ENCODE peak calls at places on chromosomes 16 and 17, in eight cellular contexts. C is AG09309, T is heart left ventricle, E is HCT116, A is body of pancreas, Z is NB4, P is IMR-90, W is brain microvascular endothelial cell. H is an unnamed sample.

GRCh38 chr17:77475012-77475976 is 334.5 kb downstream of the SEC14L1 start:
- DNase-seq in C (peak), T (no peak), E (no peak), A (peak), Z (peak), P (peak), W (peak), H (peak)

GRCh38 chr16:81737885-81738536 is 41.1 kb upstream of the PLCG2 start:
- DNase-seq in C (peak), T (peak), E (peak), A (peak), Z (peak), P (peak), W (peak), H (peak)

GRCh38 chr17:67441052-67441738 is 64.1 kb downstream of the PITPNC1 start:
- DNase-seq in C (no peak), T (no peak), E (peak), A (peak), Z (peak), P (peak), W (peak), H (peak)

GRCh38 chr17:2111691-2112090 is 56.8 kb downstream of the HIC1 start:
- DNase-seq in C (no peak), T (no peak), E (no peak), A (no peak), Z (no peak), P (peak), W (peak), H (no peak)

GRCh38 chr17:65278050-65278819 is 141.1 kb downstream of the RGS9 start:
- DNase-seq in C (no peak), T (no peak), E (peak), A (peak), Z (peak), P (peak), W (peak), H (no peak)

GRCh38 chr17:81858170-81858966 is 2.0 kb downstream of the P4HB start:
- DNase-seq in C (no peak), T (no peak), E (no peak), A (peak), Z (peak), P (no peak), W (no peak), H (no peak)

GRCh38 chr16:30947533-30948086 is 1.3 kb upstream of the ORAI3 start:
- DNase-seq in C (no peak), T (no peak), E (no peak), A (no peak), Z (no peak), P (no peak), W (no peak), H (no peak)

GRCh38 chr17:40963838-40964237 is 2.9 kb downstream of the KRT39 start:
- DNase-seq in C (no peak), T (no peak), E (no peak), A (no peak), Z (peak), P (no peak), W (no peak), H (no peak)

GRCh38 chr16:9225527-9226316 is 134.3 kb downstream of the HAPSTR1 start:
- DNase-seq in C (no peak), T (no peak), E (peak), A (no peak), Z (peak), P (no peak), W (no peak), H (no peak)

GRCh38 chr17:16440814-16441629 is 25.7 kb downstream of the TRPV2 start:
- DNase-seq in C (no peak), T (no peak), E (no peak), A (no peak), Z (no peak), P (no peak), W (no peak), H (no peak)

GRCh38 chr17:44558349-44559287 is 1.3 kb downstream of the FZD2 start:
- DNase-seq in C (no peak), T (no peak), E (no peak), A (no peak), Z (no peak), P (peak), W (no peak), H (no peak)

GRCh38 chr16:30350134-30350871 is 4.8 kb downstream of the CD2BP2 start:
- DNase-seq in C (no peak), T (no peak), E (no peak), A (no peak), Z (peak), P (no peak), W (no peak), H (no peak)

GRCh38 chr16:79971237-79971572 is 370.7 kb upstream of the MAF start:
- DNase-seq in C (no peak), T (no peak), E (no peak), A (no peak), Z (no peak), P (no peak), W (no peak), H (no peak)

GRCh38 chr17:39653662-39654331 is 11.4 kb upstream of the TCAP start:
- DNase-seq in C (no peak), T (peak), E (no peak), A (peak), Z (peak), P (no peak), W (peak), H (no peak)

GRCh38 chr16:85902366-85903155 is 3.6 kb downstream of the IRF8 start:
- DNase-seq in C (no peak), T (no peak), E (no peak), A (no peak), Z (no peak), P (no peak), W (no peak), H (no peak)

GRCh38 chr17:7254511-7254910 is 2.5 kb downstream of the ELP5 start:
- DNase-seq in C (no peak), T (no peak), E (no peak), A (no peak), Z (no peak), P (no peak), W (no peak), H (no peak)

GRCh38 chr17:44906010-44906646 is 6.9 kb upstream of the EFTUD2 start:
- DNase-seq in C (peak), T (no peak), E (peak), A (no peak), Z (peak), P (peak), W (peak), H (peak)

GRCh38 chr17:80931421-80932265 is 60.0 kb upstream of the CHMP6 start:
- DNase-seq in C (peak), T (no peak), E (peak), A (peak), Z (no peak), P (peak), W (peak), H (peak)

GRCh38 chr16:53090591-53091507 is 36.1 kb downstream of the CHD9 start:
- DNase-seq in C (peak), T (peak), E (no peak), A (peak), Z (peak), P (peak), W (peak), H (peak)

GRCh38 chr17:47615766-47616424 is 33.8 kb upstream of the KPNB1 start:
- DNase-seq in C (peak), T (no peak), E (peak), A (no peak), Z (peak), P (peak), W (no peak), H (no peak)

GRCh38 chr16:23729503-23730424 is 16.7 kb upstream of the ERN2 start:
- DNase-seq in C (no peak), T (no peak), E (peak), A (peak), Z (peak), P (peak), W (peak), H (no peak)

GRCh38 chr17:31318298-31319190 is 2.9 kb downstream of the EVI2A start:
- DNase-seq in C (peak), T (peak), E (no peak), A (peak), Z (peak), P (peak), W (peak), H (no peak)

GRCh38 chr17:47935961-47936360 is 5.4 kb upstream of the PNPO start:
- DNase-seq in C (peak), T (no peak), E (peak), A (no peak), Z (no peak), P (peak), W (peak), H (peak)

GRCh38 chr17:2191785-2192184 is 111.8 kb downstream of the SMG6 start:
- DNase-seq in C (no peak), T (no peak), E (no peak), A (no peak), Z (no peak), P (no peak), W (no peak), H (no peak)

GRCh38 chr16:58339452-58339938 is 44.7 kb upstream of the PRSS54 start:
- DNase-seq in C (no peak), T (peak), E (peak), A (no peak), Z (peak), P (no peak), W (no peak), H (no peak)

GRCh38 chr17:48678141-48678971 is 44.0 kb downstream of the PRAC1 start:
- DNase-seq in C (no peak), T (peak), E (peak), A (peak), Z (peak), P (peak), W (peak), H (no peak)

DNA sequence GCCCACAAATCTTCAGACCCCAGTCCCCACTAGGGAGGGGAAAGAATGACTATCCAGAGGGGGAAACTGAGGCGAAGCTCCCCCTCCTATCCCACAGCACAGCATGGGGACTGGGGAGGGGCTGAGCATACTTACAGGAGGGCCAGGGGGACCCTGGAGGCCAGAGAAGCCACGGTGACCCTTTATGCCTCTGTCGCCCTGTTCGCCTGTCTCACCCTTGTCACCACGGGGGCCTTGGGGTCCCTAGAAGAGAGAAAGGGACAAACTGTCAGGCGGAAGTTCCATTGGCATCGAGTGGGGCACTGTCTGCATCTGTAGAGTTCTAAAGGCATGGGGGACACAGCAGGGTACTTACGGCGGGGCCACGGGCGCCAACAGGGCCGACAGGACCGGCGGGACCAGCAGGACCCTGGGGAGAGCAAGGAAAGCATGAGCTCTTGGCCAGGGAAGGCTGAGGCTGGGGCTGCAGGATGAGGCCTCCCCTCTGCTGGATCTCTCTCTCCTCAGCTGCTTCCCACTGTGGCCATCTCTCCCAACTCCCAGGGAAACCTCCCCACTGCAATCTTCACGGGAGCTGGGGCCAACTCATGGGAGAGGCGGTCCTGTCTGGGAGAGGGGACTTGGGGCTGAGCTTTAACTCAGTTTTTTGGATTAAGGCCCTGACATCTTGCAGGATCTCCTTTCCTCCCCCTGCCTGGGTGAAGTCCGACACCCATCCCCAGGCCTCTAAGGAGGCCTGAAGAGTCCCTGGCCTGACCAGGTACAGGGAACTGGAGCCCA is 13.5 kb downstream of the COL1A1 start:
- DNase-seq in C (no peak), T (no peak), E (no peak), A (no peak), Z (no peak), P (peak), W (no peak), H (no peak)
- H3K4me3 ChIP-seq in C (no peak), T (no peak), E (no peak), A (no peak), Z (no peak), P (no peak), W (no peak), H (no peak)

GRCh38 chr16:49881890-49882289 is 26.0 kb upstream of the ZNF423 start:
- DNase-seq in C (no peak), T (no peak), E (no peak), A (peak), Z (no peak), P (no peak), W (no peak), H (no peak)

GRCh38 chr16:49875812-49876715 is 20.2 kb upstream of the ZNF423 start:
- DNase-seq in C (no peak), T (no peak), E (no peak), A (no peak), Z (no peak), P (no peak), W (no peak), H (no peak)

GRCh38 chr16:49874613-49875237 is 18.8 kb upstream of the ZNF423 start:
- DNase-seq in C (no peak), T (no peak), E (no peak), A (no peak), Z (no peak), P (no peak), W (no peak), H (no peak)

DNA sequence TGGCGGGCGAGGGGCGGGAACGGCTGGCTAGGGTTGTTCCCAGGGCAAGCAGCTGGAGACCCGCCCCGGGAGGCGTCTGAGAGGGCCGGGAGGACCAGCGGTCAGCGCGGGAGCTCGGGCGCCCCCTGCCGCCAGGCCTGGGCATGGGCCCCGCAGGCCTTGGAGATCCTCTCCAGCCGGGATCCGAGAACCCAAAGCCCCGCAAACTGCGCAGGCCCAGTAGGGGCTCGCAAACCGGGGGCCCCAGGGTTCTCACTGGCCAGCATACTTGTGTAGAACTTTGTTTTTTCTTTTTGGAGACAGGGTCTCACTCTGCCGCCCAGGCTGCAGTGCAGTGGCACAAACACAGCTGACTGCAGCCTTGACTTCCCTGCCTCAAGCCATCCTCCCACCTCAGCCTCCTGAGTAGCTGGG is 20.8 kb upstream of the ZNF423 start:
- DNase-seq in C (no peak), T (peak), E (no peak), A (peak), Z (peak), P (no peak), W (peak), H (no peak)
- TF ChIP-seq CTCF in C (peak), T (peak), E (peak), A (peak), Z (peak), P (peak), W (peak), H (peak)

GRCh38 chr16:10388987-10389386 is 3.1 kb downstream of the ATF7IP2 start:
- DNase-seq in C (no peak), T (no peak), E (no peak), A (no peak), Z (no peak), P (no peak), W (no peak), H (no peak)

GRCh38 chr16:10387378-10387681 is 1.5 kb downstream of the ATF7IP2 start:
- DNase-seq in C (no peak), T (no peak), E (no peak), A (no peak), Z (peak), P (no peak), W (no peak), H (no peak)

GRCh38 chr16:10386517-10387377 is 886 bp downstream of the ATF7IP2 start:
- DNase-seq in C (no peak), T (no peak), E (no peak), A (no peak), Z (peak), P (peak), W (no peak), H (no peak)

GRCh38 chr16:10383626-10384025 is 2.2 kb upstream of the ATF7IP2 start:
- DNase-seq in C (no peak), T (no peak), E (no peak), A (no peak), Z (no peak), P (no peak), W (no peak), H (no peak)

GRCh38 chr16:10385725-10386516 is at the start of gene ATF7IP2:
- DNase-seq in C (no peak), T (peak), E (peak), A (peak), Z (peak), P (peak), W (peak), H (peak)
- H3K4me3 ChIP-seq in C (peak), T (peak), E (peak), A (peak), Z (peak), P (peak), W (peak), H (peak)

DNA sequence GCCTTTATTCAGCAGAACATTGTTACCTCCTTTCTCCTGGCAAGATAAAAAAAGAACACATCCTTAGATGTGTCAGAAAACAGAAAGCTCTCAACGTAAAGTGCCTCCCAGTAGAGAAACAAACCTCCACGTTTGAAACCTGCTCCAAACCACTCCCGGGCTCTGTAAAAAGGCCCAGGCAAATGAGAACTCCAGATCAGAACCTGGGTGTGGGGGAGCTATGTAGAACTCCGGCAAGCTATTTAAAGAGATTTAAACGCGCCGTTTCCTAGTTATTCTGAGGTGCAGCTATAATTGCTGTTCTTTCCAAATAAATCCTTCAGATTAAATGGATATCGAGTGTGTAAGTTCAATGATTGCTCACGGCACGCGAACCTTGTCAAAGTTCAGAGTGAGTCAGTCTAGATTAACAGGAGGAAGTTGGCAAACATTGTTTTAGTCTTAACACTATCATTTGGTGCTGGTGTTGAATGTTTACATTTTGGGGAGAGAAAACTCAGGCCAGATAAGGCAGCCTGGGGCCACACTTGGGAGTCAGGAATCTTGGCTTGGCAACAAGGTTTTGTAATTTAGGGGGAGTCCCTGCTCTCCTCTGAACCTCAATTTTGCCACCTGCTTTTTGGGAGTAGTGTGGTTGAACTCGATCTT is 92.9 kb upstream of the SALL1 start:
- DNase-seq in C (no peak), T (no peak), E (no peak), A (peak), Z (no peak), P (peak), W (peak), H (no peak)
- TF ChIP-seq CTCF in C (no peak), T (no peak), E (no peak), A (no peak), Z (no peak), P (no peak), W (no peak), H (no peak)

H was measured in BJ.